ENCODE peak calls at places on chromosomes 1 and 21, in nine cellular contexts. C is right lobe of liver, Z is bronchial epithelial cell, U is ovary, W is GM10248, B is WTC11, T is mesothelial cell of epicardium, L is osteoblast, G is PC-3. V is an unnamed sample.

GRCh38 chr1:55334797-55335196 is 119.6 kb upstream of the USP24 start:
- DNase-seq in L (no peak), B (no peak), T (no peak), W (no peak), U (no peak), C (no peak), Z (no peak), G (no peak), V (no peak)

GRCh38 chr21:32328595-32328994 is 29.9 kb downstream of the MRAP start:
- DNase-seq in U (no peak), G (no peak), B (no peak), L (no peak), T (no peak), C (no peak), W (no peak), Z (no peak), V (no peak)

GRCh38 chr1:2441746-2442145 is 29.4 kb upstream of the PEX10 start:
- DNase-seq in B (no peak), U (no peak), L (no peak), T (no peak), Z (no peak), C (no peak), G (no peak), W (no peak), V (no peak)

GRCh38 chr1:3245768-3246167 is 176.8 kb downstream of the PRDM16 start:
- DNase-seq in Z (no peak), T (no peak), U (no peak), W (no peak), C (no peak), L (peak; percentile 84), G (no peak), B (no peak), V (no peak)

GRCh38 chr21:45910548-45911221 is 70.9 kb upstream of the COL6A1 start:
- DNase-seq in L (peak; percentile 88), W (no peak), G (no peak), B (no peak), Z (no peak), T (no peak), U (no peak), C (no peak), V (peak; percentile 36)

GRCh38 chr1:29272171-29272907 is 36.0 kb downstream of the PTPRU start:
- DNase-seq in T (no peak), C (peak; percentile 23), L (no peak), G (no peak), B (no peak), W (no peak), U (no peak), Z (no peak), V (no peak)

GRCh38 chr1:236287757-236288619 is 6.2 kb upstream of the ERO1B start:
- DNase-seq in W (no peak), G (peak; percentile 8), L (no peak), U (peak; percentile 73), B (peak; percentile 69), C (no peak), T (no peak), Z (no peak), V (peak; percentile 45)

GRCh38 chr1:214378492-214378891 is 97.5 kb downstream of the SMYD2 start:
- DNase-seq in C (no peak), W (no peak), U (no peak), Z (no peak), G (no peak), T (no peak), B (no peak), L (no peak), V (no peak)

GRCh38 chr1:9825101-9826074 is 1.6 kb upstream of the CLSTN1 start:
- DNase-seq in B (peak; percentile 58), W (no peak), U (peak; percentile 69), G (peak; percentile 93), T (no peak), L (peak; percentile 94), C (peak; percentile 52), Z (peak; percentile 99), V (peak; percentile 96)

GRCh38 chr1:59107516-59107915 is 189.4 kb upstream of the FGGY start:
- DNase-seq in U (no peak), W (no peak), Z (peak; percentile 95), C (no peak), L (peak; percentile 54), G (no peak), T (no peak), B (no peak), V (peak; percentile 91)

GRCh38 chr1:187226396-187226795 is 397.6 kb downstream of the PLA2G4A start:
- DNase-seq in Z (peak; percentile 53), U (no peak), L (no peak), B (no peak), W (no peak), G (no peak), T (no peak), C (no peak), V (peak; percentile 30)

GRCh38 chr21:46183910-46184624 is at the start of gene SPATC1L:
- DNase-seq in Z (peak; percentile 63), C (no peak), T (no peak), B (peak; percentile 69), U (peak; percentile 86), W (peak; percentile 78), L (peak; percentile 89), G (peak; percentile 63), V (peak; percentile 54)

GRCh38 chr1:216750031-216750627 is 26.9 kb upstream of the ESRRG start:
- DNase-seq in T (no peak), L (no peak), B (peak; percentile 30), C (no peak), G (peak; percentile 85), Z (peak; percentile 58), W (no peak), U (no peak), V (peak; percentile 72)

GRCh38 chr1:53606197-53607095 is 132.5 kb downstream of the GLIS1 start:
- DNase-seq in U (no peak), C (no peak), W (no peak), T (peak; percentile 16), Z (no peak), B (peak; percentile 45), G (no peak), L (no peak), V (no peak)

GRCh38 chr1:154627247-154628121 is 19.5 kb upstream of the ADAR start:
- DNase-seq in B (peak; percentile 93), L (peak; percentile 74), C (peak; percentile 93), Z (peak; percentile 72), W (peak; percentile 84), U (peak; percentile 83), G (peak; percentile 96), T (peak; percentile 66), V (peak; percentile 93)
- TF ChIP-seq CTCF in B (no peak), L (no peak), C (no peak), Z (no peak), W (no peak), U (no peak), G (peak; percentile 13), T (no peak), V (no peak)

GRCh38 chr1:153546796-153547559 is 1.4 kb upstream of the S100A4 start:
- DNase-seq in C (no peak), U (no peak), B (no peak), W (no peak), Z (no peak), L (no peak), G (no peak), T (no peak), V (no peak)

GRCh38 chr1:153547560-153548551 is 1.2 kb downstream of the S100A3 start:
- DNase-seq in U (no peak), W (no peak), B (no peak), G (no peak), L (no peak), T (no peak), C (no peak), Z (no peak), V (no peak)

GRCh38 chr1:153545067-153546055 is at the start of gene S100A4:
- DNase-seq in Z (peak; percentile 91), W (peak; percentile 79), G (peak; percentile 99), L (peak; percentile 93), U (peak; percentile 79), T (peak; percentile 85), C (peak; percentile 82), B (peak; percentile 88), V (peak; percentile 99)

GRCh38 chr1:153544453-153545066 is 1.0 kb downstream of the S100A4 start:
- DNase-seq in B (no peak), U (no peak), T (no peak), L (peak; percentile 69), Z (no peak), C (no peak), G (no peak), W (peak; percentile 15), V (no peak)

GRCh38 chr1:153546371-153546770 is 765 bp upstream of the S100A4 start:
- DNase-seq in B (no peak), L (no peak), T (no peak), G (no peak), U (no peak), C (no peak), Z (no peak), W (no peak), V (no peak)
- TF ChIP-seq CTCF in B (no peak), L (no peak), T (no peak), G (no peak), U (no peak), C (no peak), Z (no peak), W (no peak), V (no peak)

DNA sequence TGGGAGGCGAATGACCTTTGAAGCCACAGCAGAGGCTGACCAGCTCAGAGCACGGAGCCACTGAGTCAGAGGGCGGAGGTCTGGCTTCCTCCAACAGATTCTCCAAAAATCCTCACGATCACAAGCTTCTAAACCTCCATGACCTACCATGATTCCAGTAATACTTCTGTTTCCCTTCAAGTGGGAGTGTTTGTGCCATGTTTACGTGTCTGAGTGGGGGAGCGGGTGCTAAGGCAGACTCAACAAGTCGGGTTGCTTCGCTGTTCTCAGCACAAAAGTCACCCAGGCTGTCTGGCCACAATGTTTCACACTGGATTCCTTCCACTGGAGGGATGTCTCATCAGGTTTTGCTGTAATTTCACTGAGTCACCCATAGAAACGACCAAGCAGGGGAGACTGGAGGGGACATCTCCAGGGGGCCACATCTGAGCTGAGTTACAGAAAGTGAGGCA is 86.2 kb downstream of the SLC66A1 start:
- DNase-seq in G (peak; percentile 55), L (peak; percentile 96), T (no peak), W (no peak), B (no peak), Z (peak; percentile 69), C (no peak), U (peak; percentile 76), V (peak; percentile 29)
- TF ChIP-seq CTCF in G (peak; percentile 39), L (peak; percentile 63), T (no peak), W (no peak), B (no peak), Z (peak; percentile 30), C (no peak), U (no peak), V (no peak)

GRCh38 chr1:208652300-208653160 is 408.3 kb upstream of the PLXNA2 start:
- DNase-seq in C (peak; percentile 51), B (peak; percentile 52), W (peak; percentile 57), Z (peak; percentile 73), L (peak; percentile 78), T (peak; percentile 31), G (peak; percentile 89), U (no peak), V (peak; percentile 83)

DNA sequence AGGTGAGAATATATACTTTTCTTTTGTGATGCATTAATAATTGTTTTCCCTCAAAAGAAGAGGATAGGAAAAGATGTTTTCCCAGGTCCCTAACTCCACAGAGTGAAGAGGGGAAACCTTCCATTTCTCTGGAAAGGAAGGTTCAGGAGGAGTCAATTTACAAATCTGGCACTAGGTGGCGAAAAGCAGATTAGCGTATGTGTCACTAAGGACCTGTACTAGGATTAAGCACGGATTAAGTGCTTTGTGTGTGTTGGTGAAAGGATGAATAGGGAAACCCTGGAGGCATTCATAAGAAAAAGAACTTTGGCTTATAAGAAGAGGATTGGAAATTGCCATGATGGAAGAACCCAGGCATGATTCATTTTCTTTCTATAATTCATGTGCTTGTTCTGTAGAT is 410.1 kb upstream of the PLXNA2 start:
- DNase-seq in Z (peak; percentile 60), L (no peak), U (no peak), W (no peak), T (no peak), C (no peak), B (peak; percentile 14), G (peak; percentile 76), V (peak; percentile 77)
- TF ChIP-seq CTCF in Z (peak; percentile 58), L (peak; percentile 47), U (no peak), W (peak; percentile 29), T (no peak), C (peak; percentile 41), B (peak; percentile 29), G (peak; percentile 88), V (peak; percentile 93)